ENCODE peak calls at places on chromosomes 1 and 21, in five cellular contexts. J, M, Z, Q and L are unnamed samples.

GRCh38 chr1:116243673-116244101 is 129.4 kb upstream of the ATP1A1 start:
- DNase-seq in J (no peak), M (no peak), Z (no peak), Q (no peak), L (no peak)

GRCh38 chr21:45910548-45911221 is 70.9 kb upstream of the COL6A1 start:
- DNase-seq in J (no peak), M (no peak), Z (no peak), Q (no peak), L (peak)

GRCh38 chr1:161781995-161782394 is 15.9 kb downstream of the ATF6 start:
- DNase-seq in J (peak), M (no peak), Z (no peak), Q (no peak), L (no peak)

GRCh38 chr1:1359668-1360468 is 1.5 kb upstream of the MXRA8 start:
- DNase-seq in J (peak), M (no peak), Z (no peak), Q (no peak), L (peak)

GRCh38 chr1:76503100-76503499 is 364.2 kb upstream of the ST6GALNAC5 start:
- DNase-seq in J (no peak), M (no peak), Z (no peak), Q (no peak), L (no peak)

GRCh38 chr1:109025691-109026090 is 16.2 kb downstream of the WDR47 start:
- DNase-seq in J (no peak), M (no peak), Z (no peak), Q (no peak), L (no peak)

GRCh38 chr1:172483448-172483847 is 39.6 kb upstream of the PIGC start:
- DNase-seq in J (peak), M (no peak), Z (no peak), Q (no peak), L (peak)

GRCh38 chr1:98556521-98557158 is 104.9 kb upstream of the SNX7 start:
- DNase-seq in J (peak), M (no peak), Z (peak), Q (no peak), L (peak)

GRCh38 chr1:7941437-7941793 is 776 bp upstream of the TNFRSF9 start:
- DNase-seq in J (no peak), M (no peak), Z (no peak), Q (no peak), L (no peak)

GRCh38 chr1:9133870-9134269 is 5.0 kb upstream of the GPR157 start:
- DNase-seq in J (no peak), M (no peak), Z (no peak), Q (no peak), L (no peak)

GRCh38 chr1:71351438-71351837 is 270.6 kb upstream of the ZRANB2 start:
- DNase-seq in J (peak), M (no peak), Z (peak), Q (no peak), L (peak)

GRCh38 chr1:231781887-231782286 is 155.3 kb downstream of the DISC1 start:
- DNase-seq in J (no peak), M (no peak), Z (no peak), Q (no peak), L (no peak)

GRCh38 chr1:177256153-177256814 is 85.5 kb downstream of the BRINP2 start:
- DNase-seq in J (peak), M (peak), Z (peak), Q (no peak), L (peak)

GRCh38 chr1:158329807-158330206 is 1.5 kb downstream of the CD1B start:
- DNase-seq in J (no peak), M (no peak), Z (peak), Q (no peak), L (no peak)

GRCh38 chr1:221310180-221310579 is 430.9 kb downstream of the HLX start:
- DNase-seq in J (no peak), M (no peak), Z (no peak), Q (no peak), L (no peak)

GRCh38 chr1:5595531-5596170 is 396.6 kb downstream of the NPHP4 start:
- DNase-seq in J (no peak), M (no peak), Z (no peak), Q (no peak), L (no peak)

GRCh38 chr21:16578912-16579311 is 849.1 kb downstream of the USP25 start:
- DNase-seq in J (no peak), M (no peak), Z (no peak), Q (no peak), L (peak)

GRCh38 chr1:59142663-59143487 is 154.0 kb upstream of the FGGY start:
- DNase-seq in J (peak), M (peak), Z (peak), Q (no peak), L (peak)

GRCh38 chr1:154944422-154945159 is 8.1 kb upstream of the PMVK start:
- DNase-seq in J (peak), M (no peak), Z (no peak), Q (no peak), L (no peak)

GRCh38 chr1:14929547-14930223 is 223.9 kb upstream of the TMEM51 start:
- DNase-seq in J (no peak), M (peak), Z (no peak), Q (no peak), L (peak)

GRCh38 chr1:201404722-201405483 is 5.8 kb upstream of the LAD1 start:
- DNase-seq in J (no peak), M (no peak), Z (no peak), Q (no peak), L (no peak)

GRCh38 chr1:180571832-180572636 is 13.3 kb downstream of the OVAAL start:
- DNase-seq in J (no peak), M (no peak), Z (peak), Q (no peak), L (no peak)

GRCh38 chr21:27715131-27715530 is 748.2 kb upstream of the ADAMTS5 start:
- DNase-seq in J (no peak), M (no peak), Z (no peak), Q (no peak), L (no peak)